ENCODE peak calls at places on chromosomes 7 and 10, in six cellular contexts. One of them, this sample, is unnamed. For H3K9me3, the result is how much of the 10 kb centered on the place peaks cover.

GRCh38 chr10:133455611-133456031 is 1.9 kb downstream of the SCART1 start:
- DNase-seq in CD4-positive, alpha-beta T cell: no peak
- DNase-seq in cardiac muscle cell: no peak
- DNase-seq in H9: no peak
- DNase-seq in endodermal cell: no peak
- DNase-seq in neuronal stem cell: no peak
- DNase-seq in this sample: no peak

GRCh38 chr10:97701438-97702064 is 12.0 kb upstream of the MARVELD1 start:
- DNase-seq in cardiac muscle cell: peak
- DNase-seq in endodermal cell: peak
- DNase-seq in neuronal stem cell: peak
- DNase-seq in CD4-positive, alpha-beta T cell: peak
- DNase-seq in H9: peak
- DNase-seq in this sample: no peak

GRCh38 chr7:94414481-94414880 is 19.8 kb downstream of the COL1A2 start:
- DNase-seq in neuronal stem cell: no peak
- DNase-seq in CD4-positive, alpha-beta T cell: no peak
- DNase-seq in cardiac muscle cell: no peak
- DNase-seq in H9: no peak
- DNase-seq in endodermal cell: no peak
- DNase-seq in this sample: no peak

GRCh38 chr7:137655804-137656203 is 191.0 kb downstream of the DGKI start:
- DNase-seq in H9: no peak
- DNase-seq in CD4-positive, alpha-beta T cell: no peak
- DNase-seq in cardiac muscle cell: no peak
- DNase-seq in endodermal cell: no peak
- DNase-seq in neuronal stem cell: no peak
- DNase-seq in this sample: no peak

GRCh38 chr10:85976267-85976793 is 390.3 kb downstream of the GRID1 start:
- DNase-seq in CD4-positive, alpha-beta T cell: no peak
- DNase-seq in H9: peak
- DNase-seq in cardiac muscle cell: no peak
- DNase-seq in neuronal stem cell: no peak
- DNase-seq in endodermal cell: peak
- DNase-seq in this sample: no peak

GRCh38 chr10:3287566-3288445 is 115.2 kb upstream of the PITRM1 start:
- DNase-seq in cardiac muscle cell: no peak
- DNase-seq in H9: no peak
- DNase-seq in endodermal cell: no peak
- DNase-seq in neuronal stem cell: no peak
- DNase-seq in CD4-positive, alpha-beta T cell: no peak
- DNase-seq in this sample: no peak

GRCh38 chr10:131961777-131962450 is 19.8 kb downstream of the BNIP3 start:
- DNase-seq in H9: no peak
- DNase-seq in endodermal cell: no peak
- DNase-seq in CD4-positive, alpha-beta T cell: no peak
- DNase-seq in neuronal stem cell: no peak
- DNase-seq in cardiac muscle cell: no peak
- DNase-seq in this sample: no peak

GRCh38 chr7:137832382-137832781 is 14.4 kb downstream of the DGKI start:
- DNase-seq in H9: no peak
- DNase-seq in neuronal stem cell: no peak
- DNase-seq in endodermal cell: no peak
- DNase-seq in cardiac muscle cell: no peak
- DNase-seq in CD4-positive, alpha-beta T cell: no peak
- DNase-seq in this sample: no peak

GRCh38 chr7:65820287-65820950 is 52.5 kb upstream of the VKORC1L1 start:
- DNase-seq in neuronal stem cell: no peak
- DNase-seq in CD4-positive, alpha-beta T cell: no peak
- DNase-seq in cardiac muscle cell: no peak
- DNase-seq in H9: peak
- DNase-seq in endodermal cell: peak
- DNase-seq in this sample: no peak

GRCh38 chr7:127782550-127783266 is 130.7 kb downstream of the SND1 start:
- DNase-seq in endodermal cell: no peak
- DNase-seq in H9: no peak
- DNase-seq in cardiac muscle cell: peak
- DNase-seq in neuronal stem cell: no peak
- DNase-seq in CD4-positive, alpha-beta T cell: no peak
- DNase-seq in this sample: no peak

GRCh38 chr7:51446356-51446755 is 129.7 kb upstream of the COBL start:
- DNase-seq in endodermal cell: peak
- DNase-seq in neuronal stem cell: no peak
- DNase-seq in cardiac muscle cell: no peak
- DNase-seq in CD4-positive, alpha-beta T cell: no peak
- DNase-seq in H9: peak
- DNase-seq in this sample: no peak

GRCh38 chr10:90787906-90788491 is 69.8 kb downstream of the HTR7 start:
- DNase-seq in endodermal cell: peak
- DNase-seq in H9: peak
- DNase-seq in CD4-positive, alpha-beta T cell: no peak
- DNase-seq in neuronal stem cell: peak
- DNase-seq in cardiac muscle cell: peak
- DNase-seq in this sample: no peak

GRCh38 chr10:74917481-74918077 is 91.2 kb downstream of the KAT6B start:
- DNase-seq in H9: no peak
- DNase-seq in endodermal cell: no peak
- DNase-seq in cardiac muscle cell: no peak
- DNase-seq in CD4-positive, alpha-beta T cell: no peak
- DNase-seq in neuronal stem cell: no peak
- DNase-seq in this sample: no peak

DNA sequence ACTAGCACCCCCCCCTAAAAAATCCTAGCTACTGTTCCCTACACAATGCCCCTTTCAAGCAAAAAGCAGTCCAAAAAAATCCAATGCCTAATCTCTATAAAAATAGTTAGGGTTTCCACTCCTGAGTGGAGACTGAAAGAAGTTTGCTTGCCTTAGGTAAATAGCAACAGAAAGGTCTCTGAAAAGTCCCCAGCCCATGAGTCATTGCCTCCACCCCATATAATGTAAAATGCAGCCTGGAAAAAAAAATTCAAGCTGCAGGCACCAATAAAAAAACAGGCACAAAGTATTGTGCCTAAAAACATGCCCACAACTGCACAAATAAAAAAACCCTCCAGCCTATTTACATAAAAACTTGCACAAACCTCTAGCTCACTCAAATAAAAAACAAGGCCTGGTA is 47.5 kb downstream of the ZNF680 start:
- DNase-seq in H9: no peak
- DNase-seq in CD4-positive, alpha-beta T cell: no peak
- DNase-seq in endodermal cell: no peak
- DNase-seq in cardiac muscle cell: no peak
- DNase-seq in neuronal stem cell: no peak
- DNase-seq in this sample: no peak
- H3K9me3 ChIP-seq in H9: under half
- H3K9me3 ChIP-seq in CD4-positive, alpha-beta T cell: half or more
- H3K9me3 ChIP-seq in endodermal cell: half or more
- H3K9me3 ChIP-seq in cardiac muscle cell: under half
- H3K9me3 ChIP-seq in neuronal stem cell: half or more
- H3K9me3 ChIP-seq in this sample: under half

GRCh38 chr10:566241-566885 is 123.1 kb downstream of the DIP2C start:
- DNase-seq in H9: peak
- DNase-seq in endodermal cell: peak
- DNase-seq in neuronal stem cell: no peak
- DNase-seq in cardiac muscle cell: no peak
- DNase-seq in CD4-positive, alpha-beta T cell: no peak
- DNase-seq in this sample: no peak
- H3K9me3 ChIP-seq in H9: under half
- H3K9me3 ChIP-seq in endodermal cell: under half
- H3K9me3 ChIP-seq in neuronal stem cell: under half
- H3K9me3 ChIP-seq in cardiac muscle cell: under half
- H3K9me3 ChIP-seq in CD4-positive, alpha-beta T cell: under half
- H3K9me3 ChIP-seq in this sample: under half

DNA sequence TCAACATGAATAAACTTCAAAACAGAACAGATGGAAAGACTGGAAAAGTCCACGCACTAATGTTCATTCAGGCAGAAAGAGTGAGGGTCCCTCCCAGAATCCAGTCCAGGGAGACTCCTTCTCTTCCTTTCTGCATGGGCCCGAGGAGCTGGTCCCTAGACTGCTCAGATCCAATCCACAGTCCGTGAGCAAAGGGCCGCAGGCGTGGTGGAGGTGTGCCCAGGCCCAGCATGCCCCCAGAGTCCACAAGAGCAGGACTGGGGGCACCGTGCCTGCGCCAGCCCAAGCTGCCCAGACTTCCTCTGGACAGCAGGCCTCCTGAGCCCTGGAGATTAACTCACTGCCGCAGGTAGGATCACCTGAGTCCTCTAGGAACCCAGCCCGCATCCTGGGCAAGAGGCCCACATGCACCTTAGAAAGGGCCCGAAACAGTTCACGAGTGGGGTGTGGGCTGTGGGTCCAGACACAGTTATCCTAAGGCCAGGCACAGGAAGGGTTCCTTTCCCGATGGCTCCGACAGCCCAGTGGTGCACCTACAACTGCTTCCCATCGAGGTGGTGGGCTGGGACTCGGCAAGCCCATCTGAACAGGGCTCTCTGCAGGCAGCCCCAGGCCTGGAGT is 531.0 kb downstream of the DNAJB6 start:
- DNase-seq in CD4-positive, alpha-beta T cell: no peak
- DNase-seq in cardiac muscle cell: no peak
- DNase-seq in H9: no peak
- DNase-seq in endodermal cell: no peak
- DNase-seq in neuronal stem cell: no peak
- DNase-seq in this sample: no peak
- H3K9me3 ChIP-seq in CD4-positive, alpha-beta T cell: under half
- H3K9me3 ChIP-seq in cardiac muscle cell: under half
- H3K9me3 ChIP-seq in H9: under half
- H3K9me3 ChIP-seq in endodermal cell: half or more
- H3K9me3 ChIP-seq in neuronal stem cell: under half
- H3K9me3 ChIP-seq in this sample: under half

DNA sequence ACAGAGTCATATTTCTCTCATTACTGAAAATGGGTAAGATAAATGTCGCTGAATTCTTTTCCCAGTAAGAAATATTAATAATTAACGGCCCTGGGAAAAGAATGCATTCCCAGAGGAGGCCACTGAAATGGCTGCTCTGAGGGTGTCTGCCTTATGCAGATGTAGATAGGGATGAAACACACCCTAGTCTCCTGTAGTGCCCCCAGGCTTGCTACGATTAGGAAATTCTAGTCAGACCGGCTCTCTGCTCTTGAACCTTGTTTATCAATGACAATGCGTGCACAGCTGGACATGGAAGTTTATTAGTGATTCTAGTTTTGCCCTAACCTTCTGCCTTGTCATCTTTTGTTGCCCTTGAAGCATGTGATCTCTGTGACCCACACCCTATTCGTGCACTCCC is 291.1 kb downstream of the ZNF248 start:
- DNase-seq in H9: no peak
- DNase-seq in neuronal stem cell: no peak
- DNase-seq in cardiac muscle cell: no peak
- DNase-seq in endodermal cell: no peak
- DNase-seq in CD4-positive, alpha-beta T cell: no peak
- DNase-seq in this sample: no peak
- H3K9me3 ChIP-seq in H9: under half
- H3K9me3 ChIP-seq in neuronal stem cell: under half
- H3K9me3 ChIP-seq in cardiac muscle cell: under half
- H3K9me3 ChIP-seq in endodermal cell: half or more
- H3K9me3 ChIP-seq in CD4-positive, alpha-beta T cell: under half
- H3K9me3 ChIP-seq in this sample: under half

GRCh38 chr10:69609077-69609476 is 21.0 kb upstream of the FAM241B start:
- DNase-seq in endodermal cell: no peak
- DNase-seq in CD4-positive, alpha-beta T cell: no peak
- DNase-seq in cardiac muscle cell: no peak
- DNase-seq in H9: no peak
- DNase-seq in neuronal stem cell: no peak
- DNase-seq in this sample: no peak
- H3K9me3 ChIP-seq in endodermal cell: under half
- H3K9me3 ChIP-seq in CD4-positive, alpha-beta T cell: under half
- H3K9me3 ChIP-seq in cardiac muscle cell: under half
- H3K9me3 ChIP-seq in H9: under half
- H3K9me3 ChIP-seq in neuronal stem cell: under half
- H3K9me3 ChIP-seq in this sample: under half

DNA sequence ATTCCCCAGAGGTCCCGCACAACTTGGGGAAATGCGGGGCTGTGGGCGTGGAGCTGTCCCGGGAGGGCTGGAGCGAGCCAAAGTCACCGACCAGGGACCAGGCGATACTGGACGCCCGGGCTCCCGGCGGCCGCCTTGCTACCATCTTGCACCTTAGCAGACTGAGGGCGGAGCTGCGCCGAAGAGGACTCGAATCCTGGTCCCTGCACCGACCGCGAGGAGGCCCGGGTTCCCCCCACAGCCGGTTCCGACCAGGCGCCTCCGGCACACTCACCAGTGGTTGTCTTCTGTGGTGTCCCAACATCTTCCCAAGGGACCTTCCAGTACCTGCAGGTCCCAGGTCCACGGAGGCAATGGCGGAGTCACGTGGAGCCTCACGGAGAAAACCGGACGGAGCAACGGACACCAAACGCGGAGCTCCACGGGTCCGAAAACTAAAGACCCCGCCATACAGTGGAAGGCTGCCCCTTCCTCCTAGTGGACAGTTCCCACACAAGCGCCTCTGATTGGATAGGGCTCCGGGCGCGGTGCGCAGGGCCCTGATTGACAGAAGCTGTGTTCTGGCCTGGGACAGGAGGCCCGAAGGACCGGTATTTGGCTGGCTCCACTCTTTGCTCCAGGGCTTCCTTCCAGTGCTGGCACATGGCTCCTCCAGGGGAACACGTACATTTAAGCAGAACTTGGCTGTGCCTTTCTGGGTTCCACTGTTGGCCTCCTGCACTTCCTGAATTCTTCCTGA is 124.6 kb upstream of the ZNF479 start:
- DNase-seq in CD4-positive, alpha-beta T cell: no peak
- DNase-seq in endodermal cell: no peak
- DNase-seq in H9: no peak
- DNase-seq in cardiac muscle cell: no peak
- DNase-seq in neuronal stem cell: no peak
- DNase-seq in this sample: no peak
- H3K9me3 ChIP-seq in CD4-positive, alpha-beta T cell: under half
- H3K9me3 ChIP-seq in endodermal cell: half or more
- H3K9me3 ChIP-seq in H9: half or more
- H3K9me3 ChIP-seq in cardiac muscle cell: under half
- H3K9me3 ChIP-seq in neuronal stem cell: under half
- H3K9me3 ChIP-seq in this sample: under half

GRCh38 chr7:57367171-57367570 is 82.8 kb upstream of the ZNF716 start:
- DNase-seq in endodermal cell: no peak
- DNase-seq in H9: no peak
- DNase-seq in CD4-positive, alpha-beta T cell: no peak
- DNase-seq in neuronal stem cell: no peak
- DNase-seq in cardiac muscle cell: no peak
- DNase-seq in this sample: no peak

GRCh38 chr7:57363321-57363720 is 86.7 kb upstream of the ZNF716 start:
- DNase-seq in neuronal stem cell: no peak
- DNase-seq in cardiac muscle cell: no peak
- DNase-seq in endodermal cell: no peak
- DNase-seq in CD4-positive, alpha-beta T cell: no peak
- DNase-seq in H9: no peak
- DNase-seq in this sample: no peak

GRCh38 chr7:57362868-57363267 is 87.1 kb upstream of the ZNF716 start:
- DNase-seq in cardiac muscle cell: no peak
- DNase-seq in neuronal stem cell: no peak
- DNase-seq in CD4-positive, alpha-beta T cell: no peak
- DNase-seq in H9: no peak
- DNase-seq in endodermal cell: no peak
- DNase-seq in this sample: no peak

GRCh38 chr7:57364933-57365710 is 84.9 kb upstream of the ZNF716 start:
- DNase-seq in cardiac muscle cell: no peak
- DNase-seq in CD4-positive, alpha-beta T cell: no peak
- DNase-seq in endodermal cell: no peak
- DNase-seq in neuronal stem cell: no peak
- DNase-seq in H9: no peak
- DNase-seq in this sample: no peak

GRCh38 chr7:57361406-57361805 is 88.6 kb upstream of the ZNF716 start:
- DNase-seq in cardiac muscle cell: no peak
- DNase-seq in neuronal stem cell: no peak
- DNase-seq in CD4-positive, alpha-beta T cell: no peak
- DNase-seq in H9: no peak
- DNase-seq in endodermal cell: no peak
- DNase-seq in this sample: no peak
- H3K9me3 ChIP-seq in cardiac muscle cell: under half
- H3K9me3 ChIP-seq in neuronal stem cell: under half
- H3K9me3 ChIP-seq in CD4-positive, alpha-beta T cell: under half
- H3K9me3 ChIP-seq in H9: half or more
- H3K9me3 ChIP-seq in endodermal cell: half or more
- H3K9me3 ChIP-seq in this sample: under half

This sample was measured in T-helper 17 cell.